ENCODE peak calls at places on chromosomes 7 and 10, in six cellular contexts. G, B, E, P, A and H are unnamed samples.

GRCh38 chr10:454860-455259 is 234.6 kb downstream of the DIP2C start:
- DNase-seq in G (no peak), B (peak), E (peak), P (peak), A (no peak), H (peak)

GRCh38 chr7:46357851-46358250 is 436.8 kb upstream of the IGFBP3 start:
- DNase-seq in G (no peak), B (no peak), E (no peak), P (no peak), A (no peak), H (no peak)

GRCh38 chr7:157224627-157225026 is 85.9 kb downstream of the UBE3C start:
- DNase-seq in G (no peak), B (peak), E (no peak), P (no peak), A (no peak), H (no peak)

GRCh38 chr10:116947838-116948529 is 57.0 kb downstream of the SHTN1 start:
- DNase-seq in G (no peak), B (peak), E (peak), P (peak), A (no peak), H (peak)

GRCh38 chr10:46106410-46107255 is 60.6 kb upstream of the MSMB start:
- DNase-seq in G (peak), B (peak), E (no peak), P (no peak), A (no peak), H (no peak)

GRCh38 chr7:75983471-75984129 is 10.8 kb downstream of the TMEM120A start:
- DNase-seq in G (no peak), B (no peak), E (no peak), P (no peak), A (no peak), H (no peak)

GRCh38 chr10:61752111-61753011 is 89.6 kb downstream of the CABCOCO1 start:
- DNase-seq in G (no peak), B (peak), E (no peak), P (peak), A (no peak), H (peak)

GRCh38 chr7:4665661-4666060 is 16.4 kb upstream of the FOXK1 start:
- DNase-seq in G (no peak), B (peak), E (peak), P (no peak), A (no peak), H (no peak)

GRCh38 chr7:30391806-30392205 is 86.8 kb downstream of the NOD1 start:
- DNase-seq in G (no peak), B (no peak), E (no peak), P (no peak), A (no peak), H (no peak)

GRCh38 chr10:132876131-132876860 is 66.1 kb downstream of the CFAP46 start:
- DNase-seq in G (no peak), B (no peak), E (no peak), P (no peak), A (no peak), H (no peak)

GRCh38 chr7:40619647-40620046 is 484.8 kb downstream of the SUGCT start:
- DNase-seq in G (no peak), B (no peak), E (no peak), P (no peak), A (no peak), H (no peak)

GRCh38 chr7:36286241-36286640 is 103.4 kb upstream of the ANLN start:
- DNase-seq in G (no peak), B (no peak), E (no peak), P (no peak), A (peak), H (no peak)

GRCh38 chr7:29139796-29140195 is 6.5 kb downstream of the CPVL start:
- DNase-seq in G (no peak), B (peak), E (no peak), P (no peak), A (no peak), H (peak)

GRCh38 chr10:116120688-116121087 is 152.3 kb downstream of the GFRA1 start:
- DNase-seq in G (no peak), B (no peak), E (no peak), P (no peak), A (no peak), H (no peak)

GRCh38 chr10:110399163-110400094 is 94.7 kb upstream of the SMNDC1 start:
- DNase-seq in G (no peak), B (peak), E (peak), P (peak), A (no peak), H (peak)

GRCh38 chr10:71597821-71598498 is 121.6 kb downstream of the C10orf105 start:
- DNase-seq in G (no peak), B (peak), E (no peak), P (no peak), A (no peak), H (no peak)

GRCh38 chr7:117186218-117186617 is 136.6 kb downstream of the WNT2 start:
- DNase-seq in G (no peak), B (peak), E (no peak), P (no peak), A (no peak), H (no peak)

GRCh38 chr7:50785346-50785745 is 2.6 kb upstream of the GRB10 start:
- DNase-seq in G (no peak), B (no peak), E (no peak), P (no peak), A (no peak), H (no peak)

GRCh38 chr10:13883843-13884444 is 297.2 kb downstream of the PRPF18 start:
- DNase-seq in G (no peak), B (no peak), E (no peak), P (no peak), A (no peak), H (no peak)

GRCh38 chr10:122490268-122490667 is 28.9 kb downstream of the HTRA1 start:
- DNase-seq in G (no peak), B (peak), E (no peak), P (no peak), A (no peak), H (no peak)